ENCODE peak calls at places on chromosome 9, in six cellular contexts. N is AG08396; V is NCI-H460; X is stimulated activated CD8-positive, alpha-beta memory T cell treated with anti-CD3 and anti-CD28 coated beads, Interleukin-4, amount 100 ng/mL, for 24 hours; D is mucosa of gallbladder; J is endothelial cell of umbilical vein. Q is an unnamed sample.

GRCh38 chr9:81898851-81899250 is 29.4 kb upstream of the SPATA31D4 start:
- DNase-seq in N (no peak), V (no peak), X (no peak), D (no peak), J (no peak), Q (no peak)

GRCh38 chr9:131645078-131645776 is 94.6 kb downstream of the RAPGEF1 start:
- DNase-seq in N (no peak), V (no peak), X (no peak), D (no peak), J (no peak), Q (no peak)

GRCh38 chr9:3459076-3459475 is 66.7 kb downstream of the RFX3 start:
- DNase-seq in N (no peak), V (peak; percentile 58), X (no peak), D (no peak), J (no peak), Q (no peak)

GRCh38 chr9:77707696-77708095 is 59.6 kb upstream of the GNA14 start:
- DNase-seq in N (peak; percentile 92), V (peak; percentile 59), X (no peak), D (peak; percentile 69), J (peak; percentile 96), Q (no peak)

GRCh38 chr9:112925058-112925641 is 34.5 kb upstream of the SLC46A2 start:
- DNase-seq in N (peak; percentile 28), V (peak; percentile 29), X (no peak), D (no peak), J (peak; percentile 33), Q (no peak)

GRCh38 chr9:100591139-100591538 is 13.3 kb downstream of the CAVIN4 start:
- DNase-seq in N (no peak), V (no peak), X (no peak), D (no peak), J (no peak), Q (no peak)

GRCh38 chr9:130999265-130999623 is 9.7 kb upstream of the LAMC3 start:
- DNase-seq in N (no peak), V (no peak), X (no peak), D (no peak), J (no peak), Q (no peak)

GRCh38 chr9:123637596-123637939 is 281.6 kb downstream of the CRB2 start:
- DNase-seq in N (no peak), V (no peak), X (no peak), D (no peak), J (no peak), Q (no peak)

GRCh38 chr9:114849450-114849849 is 43.6 kb upstream of the TNFSF15 start:
- DNase-seq in N (no peak), V (no peak), X (no peak), D (no peak), J (no peak), Q (no peak)

GRCh38 chr9:19085295-19085694 is 17.4 kb downstream of the HAUS6 start:
- DNase-seq in N (peak; percentile 8), V (peak; percentile 15), X (no peak), D (no peak), J (peak; percentile 19), Q (no peak)

GRCh38 chr9:81824802-81825770 is 103.1 kb upstream of the SPATA31D4 start:
- DNase-seq in N (no peak), V (no peak), X (no peak), D (no peak), J (no peak), Q (no peak)

GRCh38 chr9:109403766-109404320 is 83.0 kb upstream of the EPB41L4B start:
- DNase-seq in N (no peak), V (no peak), X (no peak), D (no peak), J (no peak), Q (no peak)

GRCh38 chr9:16796304-16796825 is 74.1 kb downstream of the BNC2 start:
- DNase-seq in N (no peak), V (no peak), X (no peak), D (no peak), J (no peak), Q (no peak)

GRCh38 chr9:35904966-35905781 is 828 bp upstream of the HRCT1 start:
- DNase-seq in N (peak; percentile 56), V (no peak), X (no peak), D (no peak), J (no peak), Q (no peak)

GRCh38 chr9:134181648-134182034 is 17.3 kb upstream of the RNU6ATAC start:
- DNase-seq in N (no peak), V (no peak), X (no peak), D (no peak), J (no peak), Q (no peak)

GRCh38 chr9:35110327-35110758 is 5.3 kb downstream of the ATOSB start:
- DNase-seq in N (peak; percentile 65), V (no peak), X (no peak), D (no peak), J (peak; percentile 62), Q (no peak)

GRCh38 chr9:3880851-3881250 is 355.1 kb upstream of the RFX3 start:
- DNase-seq in N (peak; percentile 73), V (no peak), X (no peak), D (no peak), J (no peak), Q (no peak)

GRCh38 chr9:126790561-126790960 is 14.3 kb upstream of the ZBTB43 start:
- DNase-seq in N (no peak), V (no peak), X (no peak), D (no peak), J (no peak), Q (no peak)

GRCh38 chr9:134413112-134413715 is 87.0 kb downstream of the RXRA start:
- DNase-seq in N (no peak), V (no peak), X (no peak), D (no peak), J (no peak), Q (no peak)

GRCh38 chr9:21994996-21995651 is 533 bp downstream of the CDKN2B-AS1 start:
- DNase-seq in N (peak; percentile 82), V (no peak), X (peak; percentile 58), D (peak; percentile 66), J (peak; percentile 69), Q (no peak)

GRCh38 chr9:93304574-93305496 is 120.9 kb downstream of the WNK2 start:
- DNase-seq in N (peak; percentile 87), V (peak; percentile 40), X (no peak), D (peak; percentile 32), J (peak; percentile 32), Q (peak; percentile 23)

GRCh38 chr9:89687216-89687615 is 82.4 kb downstream of the GADD45G start:
- DNase-seq in N (no peak), V (no peak), X (no peak), D (no peak), J (no peak), Q (no peak)

GRCh38 chr9:103713631-103714030 is 380.5 kb upstream of the SMC2 start:
- DNase-seq in N (no peak), V (no peak), X (no peak), D (no peak), J (no peak), Q (no peak)

GRCh38 chr9:93128011-93128714 is 5.9 kb downstream of the NINJ1 start:
- DNase-seq in N (no peak), V (no peak), X (no peak), D (no peak), J (no peak), Q (no peak)

GRCh38 chr9:18072967-18073366 is 401.0 kb upstream of the ADAMTSL1 start:
- DNase-seq in N (no peak), V (no peak), X (no peak), D (no peak), J (no peak), Q (no peak)

GRCh38 chr9:134641989-134642384 is 384 bp downstream of the COL5A1 start:
- DNase-seq in N (no peak), V (no peak), X (no peak), D (no peak), J (no peak), Q (no peak)

GRCh38 chr9:132242621-132243155 is 80.8 kb downstream of the NTNG2 start:
- DNase-seq in N (no peak), V (no peak), X (no peak), D (no peak), J (peak; percentile 10), Q (no peak)

GRCh38 chr9:70136632-70137031 is 93.0 kb downstream of the MAMDC2 start:
- DNase-seq in N (no peak), V (no peak), X (no peak), D (no peak), J (peak; percentile 64), Q (no peak)

GRCh38 chr9:131889437-131890244 is 149.8 kb upstream of the RAPGEF1 start:
- DNase-seq in N (no peak), V (no peak), X (no peak), D (no peak), J (no peak), Q (no peak)

GRCh38 chr9:77999231-77999631 is 32.4 kb downstream of the GNAQ start:
- DNase-seq in N (no peak), V (no peak), X (no peak), D (no peak), J (peak; percentile 59), Q (no peak)

GRCh38 chr9:99034149-99034548 is 70.8 kb upstream of the TGFBR1 start:
- DNase-seq in N (no peak), V (no peak), X (no peak), D (no peak), J (no peak), Q (no peak)